ENCODE peak calls at places on chromosomes 2 and 18, in nine cellular contexts. One of them, this sample, is unnamed.

GRCh38 chr2:145168091-145168490 is 648.2 kb upstream of the ZEB2 start:
- DNase-seq in ovary: no peak
- DNase-seq in activated CD4-positive, alpha-beta T cell treated with anti-CD3 and anti-CD28 coated beads, Interleukin-2, amount 10 ng/mL, durations not matched to agents 7 days and 5 days: no peak
- DNase-seq in pons: no peak
- DNase-seq in neural progenitor cell: no peak
- DNase-seq in stimulated activated CD4-positive, alpha-beta T cell treated with anti-CD3 and anti-CD28 coated beads, Interleukin-2, amount 100 ng/mL, for 48 hours: no peak
- DNase-seq in T-helper 9 cell: no peak
- DNase-seq in Caki2: no peak
- DNase-seq in GM12878: no peak
- DNase-seq in this sample: no peak

GRCh38 chr2:48600917-48601316 is 16.7 kb upstream of the GTF2A1L start:
- DNase-seq in ovary: no peak
- DNase-seq in activated CD4-positive, alpha-beta T cell treated with anti-CD3 and anti-CD28 coated beads, Interleukin-2, amount 10 ng/mL, durations not matched to agents 7 days and 5 days: no peak
- DNase-seq in pons: peak; percentile 6
- DNase-seq in neural progenitor cell: no peak
- DNase-seq in stimulated activated CD4-positive, alpha-beta T cell treated with anti-CD3 and anti-CD28 coated beads, Interleukin-2, amount 100 ng/mL, for 48 hours: no peak
- DNase-seq in T-helper 9 cell: no peak
- DNase-seq in Caki2: no peak
- DNase-seq in GM12878: no peak
- DNase-seq in this sample: no peak

GRCh38 chr2:101205521-101205998 is 47.1 kb upstream of the CNOT11 start:
- DNase-seq in ovary: peak; percentile 55
- DNase-seq in activated CD4-positive, alpha-beta T cell treated with anti-CD3 and anti-CD28 coated beads, Interleukin-2, amount 10 ng/mL, durations not matched to agents 7 days and 5 days: peak; percentile 67
- DNase-seq in pons: peak; percentile 72
- DNase-seq in neural progenitor cell: peak; percentile 70
- DNase-seq in stimulated activated CD4-positive, alpha-beta T cell treated with anti-CD3 and anti-CD28 coated beads, Interleukin-2, amount 100 ng/mL, for 48 hours: peak; percentile 23
- DNase-seq in T-helper 9 cell: peak; percentile 13
- DNase-seq in Caki2: peak; percentile 76
- DNase-seq in GM12878: no peak
- DNase-seq in this sample: no peak

GRCh38 chr2:136651611-136652010 is 113.7 kb upstream of the THSD7B start:
- DNase-seq in ovary: no peak
- DNase-seq in activated CD4-positive, alpha-beta T cell treated with anti-CD3 and anti-CD28 coated beads, Interleukin-2, amount 10 ng/mL, durations not matched to agents 7 days and 5 days: no peak
- DNase-seq in pons: no peak
- DNase-seq in neural progenitor cell: no peak
- DNase-seq in stimulated activated CD4-positive, alpha-beta T cell treated with anti-CD3 and anti-CD28 coated beads, Interleukin-2, amount 100 ng/mL, for 48 hours: no peak
- DNase-seq in T-helper 9 cell: no peak
- DNase-seq in Caki2: no peak
- DNase-seq in GM12878: no peak
- DNase-seq in this sample: no peak

GRCh38 chr18:79779700-79780190 is 18.0 kb upstream of the KCNG2 start:
- DNase-seq in ovary: no peak
- DNase-seq in activated CD4-positive, alpha-beta T cell treated with anti-CD3 and anti-CD28 coated beads, Interleukin-2, amount 10 ng/mL, durations not matched to agents 7 days and 5 days: no peak
- DNase-seq in pons: no peak
- DNase-seq in neural progenitor cell: no peak
- DNase-seq in stimulated activated CD4-positive, alpha-beta T cell treated with anti-CD3 and anti-CD28 coated beads, Interleukin-2, amount 100 ng/mL, for 48 hours: no peak
- DNase-seq in T-helper 9 cell: no peak
- DNase-seq in Caki2: no peak
- DNase-seq in GM12878: no peak
- DNase-seq in this sample: no peak

GRCh38 chr2:86031151-86031550 is 74.5 kb downstream of the POLR1A start:
- DNase-seq in ovary: no peak
- DNase-seq in activated CD4-positive, alpha-beta T cell treated with anti-CD3 and anti-CD28 coated beads, Interleukin-2, amount 10 ng/mL, durations not matched to agents 7 days and 5 days: no peak
- DNase-seq in pons: no peak
- DNase-seq in neural progenitor cell: no peak
- DNase-seq in stimulated activated CD4-positive, alpha-beta T cell treated with anti-CD3 and anti-CD28 coated beads, Interleukin-2, amount 100 ng/mL, for 48 hours: no peak
- DNase-seq in T-helper 9 cell: no peak
- DNase-seq in Caki2: no peak
- DNase-seq in GM12878: no peak
- DNase-seq in this sample: no peak

GRCh38 chr18:38663682-38664081 is 1098.1 kb upstream of the CELF4 start:
- DNase-seq in ovary: no peak
- DNase-seq in activated CD4-positive, alpha-beta T cell treated with anti-CD3 and anti-CD28 coated beads, Interleukin-2, amount 10 ng/mL, durations not matched to agents 7 days and 5 days: no peak
- DNase-seq in pons: no peak
- DNase-seq in neural progenitor cell: no peak
- DNase-seq in stimulated activated CD4-positive, alpha-beta T cell treated with anti-CD3 and anti-CD28 coated beads, Interleukin-2, amount 100 ng/mL, for 48 hours: no peak
- DNase-seq in T-helper 9 cell: no peak
- DNase-seq in Caki2: no peak
- DNase-seq in GM12878: no peak
- DNase-seq in this sample: no peak

GRCh38 chr2:99597616-99598015 is 107.8 kb upstream of the REV1 start:
- DNase-seq in ovary: no peak
- DNase-seq in activated CD4-positive, alpha-beta T cell treated with anti-CD3 and anti-CD28 coated beads, Interleukin-2, amount 10 ng/mL, durations not matched to agents 7 days and 5 days: no peak
- DNase-seq in pons: no peak
- DNase-seq in neural progenitor cell: no peak
- DNase-seq in stimulated activated CD4-positive, alpha-beta T cell treated with anti-CD3 and anti-CD28 coated beads, Interleukin-2, amount 100 ng/mL, for 48 hours: no peak
- DNase-seq in T-helper 9 cell: no peak
- DNase-seq in Caki2: no peak
- DNase-seq in GM12878: no peak
- DNase-seq in this sample: no peak

GRCh38 chr2:232772540-232772939 is 3.8 kb downstream of the KCNJ13 start:
- DNase-seq in ovary: no peak
- DNase-seq in activated CD4-positive, alpha-beta T cell treated with anti-CD3 and anti-CD28 coated beads, Interleukin-2, amount 10 ng/mL, durations not matched to agents 7 days and 5 days: no peak
- DNase-seq in pons: no peak
- DNase-seq in neural progenitor cell: no peak
- DNase-seq in stimulated activated CD4-positive, alpha-beta T cell treated with anti-CD3 and anti-CD28 coated beads, Interleukin-2, amount 100 ng/mL, for 48 hours: no peak
- DNase-seq in T-helper 9 cell: no peak
- DNase-seq in Caki2: no peak
- DNase-seq in GM12878: peak; percentile 48
- DNase-seq in this sample: no peak

GRCh38 chr2:124254621-124255020 is 229.5 kb downstream of the CNTNAP5 start:
- DNase-seq in ovary: no peak
- DNase-seq in activated CD4-positive, alpha-beta T cell treated with anti-CD3 and anti-CD28 coated beads, Interleukin-2, amount 10 ng/mL, durations not matched to agents 7 days and 5 days: no peak
- DNase-seq in pons: no peak
- DNase-seq in neural progenitor cell: no peak
- DNase-seq in stimulated activated CD4-positive, alpha-beta T cell treated with anti-CD3 and anti-CD28 coated beads, Interleukin-2, amount 100 ng/mL, for 48 hours: no peak
- DNase-seq in T-helper 9 cell: no peak
- DNase-seq in Caki2: no peak
- DNase-seq in GM12878: no peak
- DNase-seq in this sample: no peak

GRCh38 chr2:216698895-216699294 is 3.5 kb upstream of the IGFBP5 start:
- DNase-seq in ovary: no peak
- DNase-seq in activated CD4-positive, alpha-beta T cell treated with anti-CD3 and anti-CD28 coated beads, Interleukin-2, amount 10 ng/mL, durations not matched to agents 7 days and 5 days: peak; percentile 37
- DNase-seq in pons: peak; percentile 81
- DNase-seq in neural progenitor cell: peak; percentile 82
- DNase-seq in stimulated activated CD4-positive, alpha-beta T cell treated with anti-CD3 and anti-CD28 coated beads, Interleukin-2, amount 100 ng/mL, for 48 hours: no peak
- DNase-seq in T-helper 9 cell: no peak
- DNase-seq in Caki2: peak; percentile 51
- DNase-seq in GM12878: no peak
- DNase-seq in this sample: no peak

GRCh38 chr18:136433-136832 is 21.9 kb upstream of the USP14 start:
- DNase-seq in ovary: no peak
- DNase-seq in activated CD4-positive, alpha-beta T cell treated with anti-CD3 and anti-CD28 coated beads, Interleukin-2, amount 10 ng/mL, durations not matched to agents 7 days and 5 days: peak; percentile 52
- DNase-seq in pons: no peak
- DNase-seq in neural progenitor cell: no peak
- DNase-seq in stimulated activated CD4-positive, alpha-beta T cell treated with anti-CD3 and anti-CD28 coated beads, Interleukin-2, amount 100 ng/mL, for 48 hours: peak; percentile 8
- DNase-seq in T-helper 9 cell: peak; percentile 13
- DNase-seq in Caki2: no peak
- DNase-seq in GM12878: no peak
- DNase-seq in this sample: no peak

GRCh38 chr2:239109916-239110545 is 262.1 kb downstream of the TWIST2 start:
- DNase-seq in ovary: no peak
- DNase-seq in activated CD4-positive, alpha-beta T cell treated with anti-CD3 and anti-CD28 coated beads, Interleukin-2, amount 10 ng/mL, durations not matched to agents 7 days and 5 days: no peak
- DNase-seq in pons: no peak
- DNase-seq in neural progenitor cell: no peak
- DNase-seq in stimulated activated CD4-positive, alpha-beta T cell treated with anti-CD3 and anti-CD28 coated beads, Interleukin-2, amount 100 ng/mL, for 48 hours: no peak
- DNase-seq in T-helper 9 cell: no peak
- DNase-seq in Caki2: no peak
- DNase-seq in GM12878: no peak
- DNase-seq in this sample: no peak

GRCh38 chr2:36371070-36371962 is 15.7 kb downstream of the CRIM1 start:
- DNase-seq in ovary: no peak
- DNase-seq in activated CD4-positive, alpha-beta T cell treated with anti-CD3 and anti-CD28 coated beads, Interleukin-2, amount 10 ng/mL, durations not matched to agents 7 days and 5 days: no peak
- DNase-seq in pons: no peak
- DNase-seq in neural progenitor cell: no peak
- DNase-seq in stimulated activated CD4-positive, alpha-beta T cell treated with anti-CD3 and anti-CD28 coated beads, Interleukin-2, amount 100 ng/mL, for 48 hours: no peak
- DNase-seq in T-helper 9 cell: no peak
- DNase-seq in Caki2: peak; percentile 38
- DNase-seq in GM12878: no peak
- DNase-seq in this sample: no peak

GRCh38 chr2:146108993-146109392 is 1589.1 kb upstream of the ZEB2 start:
- DNase-seq in ovary: no peak
- DNase-seq in activated CD4-positive, alpha-beta T cell treated with anti-CD3 and anti-CD28 coated beads, Interleukin-2, amount 10 ng/mL, durations not matched to agents 7 days and 5 days: no peak
- DNase-seq in pons: no peak
- DNase-seq in neural progenitor cell: no peak
- DNase-seq in stimulated activated CD4-positive, alpha-beta T cell treated with anti-CD3 and anti-CD28 coated beads, Interleukin-2, amount 100 ng/mL, for 48 hours: no peak
- DNase-seq in T-helper 9 cell: no peak
- DNase-seq in Caki2: no peak
- DNase-seq in GM12878: no peak
- DNase-seq in this sample: no peak

GRCh38 chr18:48138211-48138610 is 207.8 kb upstream of the SMAD2 start:
- DNase-seq in ovary: no peak
- DNase-seq in activated CD4-positive, alpha-beta T cell treated with anti-CD3 and anti-CD28 coated beads, Interleukin-2, amount 10 ng/mL, durations not matched to agents 7 days and 5 days: no peak
- DNase-seq in pons: no peak
- DNase-seq in neural progenitor cell: peak; percentile 41
- DNase-seq in stimulated activated CD4-positive, alpha-beta T cell treated with anti-CD3 and anti-CD28 coated beads, Interleukin-2, amount 100 ng/mL, for 48 hours: no peak
- DNase-seq in T-helper 9 cell: no peak
- DNase-seq in Caki2: no peak
- DNase-seq in GM12878: no peak
- DNase-seq in this sample: no peak

GRCh38 chr2:140711867-140712266 is 1418.9 kb downstream of the LRP1B start:
- DNase-seq in ovary: no peak
- DNase-seq in activated CD4-positive, alpha-beta T cell treated with anti-CD3 and anti-CD28 coated beads, Interleukin-2, amount 10 ng/mL, durations not matched to agents 7 days and 5 days: no peak
- DNase-seq in pons: no peak
- DNase-seq in neural progenitor cell: no peak
- DNase-seq in stimulated activated CD4-positive, alpha-beta T cell treated with anti-CD3 and anti-CD28 coated beads, Interleukin-2, amount 100 ng/mL, for 48 hours: no peak
- DNase-seq in T-helper 9 cell: no peak
- DNase-seq in Caki2: no peak
- DNase-seq in GM12878: no peak
- DNase-seq in this sample: no peak

GRCh38 chr2:11203480-11203879 is 48.2 kb downstream of the SLC66A3 start:
- DNase-seq in ovary: no peak
- DNase-seq in activated CD4-positive, alpha-beta T cell treated with anti-CD3 and anti-CD28 coated beads, Interleukin-2, amount 10 ng/mL, durations not matched to agents 7 days and 5 days: no peak
- DNase-seq in pons: no peak
- DNase-seq in neural progenitor cell: no peak
- DNase-seq in stimulated activated CD4-positive, alpha-beta T cell treated with anti-CD3 and anti-CD28 coated beads, Interleukin-2, amount 100 ng/mL, for 48 hours: no peak
- DNase-seq in T-helper 9 cell: no peak
- DNase-seq in Caki2: peak; percentile 12
- DNase-seq in GM12878: peak; percentile 2
- DNase-seq in this sample: no peak

GRCh38 chr2:145380436-145381017 is 860.6 kb upstream of the ZEB2 start:
- DNase-seq in ovary: no peak
- DNase-seq in activated CD4-positive, alpha-beta T cell treated with anti-CD3 and anti-CD28 coated beads, Interleukin-2, amount 10 ng/mL, durations not matched to agents 7 days and 5 days: no peak
- DNase-seq in pons: no peak
- DNase-seq in neural progenitor cell: no peak
- DNase-seq in stimulated activated CD4-positive, alpha-beta T cell treated with anti-CD3 and anti-CD28 coated beads, Interleukin-2, amount 100 ng/mL, for 48 hours: no peak
- DNase-seq in T-helper 9 cell: no peak
- DNase-seq in Caki2: peak; percentile 19
- DNase-seq in GM12878: no peak
- DNase-seq in this sample: no peak

GRCh38 chr2:110755494-110756078 is 23.2 kb downstream of the ACOXL start:
- DNase-seq in ovary: no peak
- DNase-seq in activated CD4-positive, alpha-beta T cell treated with anti-CD3 and anti-CD28 coated beads, Interleukin-2, amount 10 ng/mL, durations not matched to agents 7 days and 5 days: no peak
- DNase-seq in pons: no peak
- DNase-seq in neural progenitor cell: no peak
- DNase-seq in stimulated activated CD4-positive, alpha-beta T cell treated with anti-CD3 and anti-CD28 coated beads, Interleukin-2, amount 100 ng/mL, for 48 hours: no peak
- DNase-seq in T-helper 9 cell: no peak
- DNase-seq in Caki2: no peak
- DNase-seq in GM12878: no peak
- DNase-seq in this sample: no peak

GRCh38 chr2:209451209-209451822 is 27.5 kb downstream of the MAP2 start:
- DNase-seq in ovary: no peak
- DNase-seq in activated CD4-positive, alpha-beta T cell treated with anti-CD3 and anti-CD28 coated beads, Interleukin-2, amount 10 ng/mL, durations not matched to agents 7 days and 5 days: no peak
- DNase-seq in pons: no peak
- DNase-seq in neural progenitor cell: peak; percentile 4
- DNase-seq in stimulated activated CD4-positive, alpha-beta T cell treated with anti-CD3 and anti-CD28 coated beads, Interleukin-2, amount 100 ng/mL, for 48 hours: no peak
- DNase-seq in T-helper 9 cell: no peak
- DNase-seq in Caki2: no peak
- DNase-seq in GM12878: no peak
- DNase-seq in this sample: no peak

GRCh38 chr2:85804583-85804982 is 50.8 kb downstream of the ATOH8 start:
- DNase-seq in ovary: no peak
- DNase-seq in activated CD4-positive, alpha-beta T cell treated with anti-CD3 and anti-CD28 coated beads, Interleukin-2, amount 10 ng/mL, durations not matched to agents 7 days and 5 days: peak; percentile 41
- DNase-seq in pons: no peak
- DNase-seq in neural progenitor cell: peak; percentile 56
- DNase-seq in stimulated activated CD4-positive, alpha-beta T cell treated with anti-CD3 and anti-CD28 coated beads, Interleukin-2, amount 100 ng/mL, for 48 hours: no peak
- DNase-seq in T-helper 9 cell: no peak
- DNase-seq in Caki2: no peak
- DNase-seq in GM12878: no peak
- DNase-seq in this sample: no peak

GRCh38 chr2:100206731-100207255 is 64.4 kb upstream of the AFF3 start:
- DNase-seq in ovary: no peak
- DNase-seq in activated CD4-positive, alpha-beta T cell treated with anti-CD3 and anti-CD28 coated beads, Interleukin-2, amount 10 ng/mL, durations not matched to agents 7 days and 5 days: no peak
- DNase-seq in pons: no peak
- DNase-seq in neural progenitor cell: no peak
- DNase-seq in stimulated activated CD4-positive, alpha-beta T cell treated with anti-CD3 and anti-CD28 coated beads, Interleukin-2, amount 100 ng/mL, for 48 hours: no peak
- DNase-seq in T-helper 9 cell: no peak
- DNase-seq in Caki2: no peak
- DNase-seq in GM12878: no peak
- DNase-seq in this sample: no peak

GRCh38 chr2:9885036-9885684 is 41.9 kb downstream of the TAF1B start:
- DNase-seq in ovary: no peak
- DNase-seq in activated CD4-positive, alpha-beta T cell treated with anti-CD3 and anti-CD28 coated beads, Interleukin-2, amount 10 ng/mL, durations not matched to agents 7 days and 5 days: no peak
- DNase-seq in pons: no peak
- DNase-seq in neural progenitor cell: no peak
- DNase-seq in stimulated activated CD4-positive, alpha-beta T cell treated with anti-CD3 and anti-CD28 coated beads, Interleukin-2, amount 100 ng/mL, for 48 hours: no peak
- DNase-seq in T-helper 9 cell: no peak
- DNase-seq in Caki2: no peak
- DNase-seq in GM12878: no peak
- DNase-seq in this sample: no peak

GRCh38 chr18:74171910-74172606 is 23.7 kb downstream of the TIMM21 start:
- DNase-seq in ovary: no peak
- DNase-seq in activated CD4-positive, alpha-beta T cell treated with anti-CD3 and anti-CD28 coated beads, Interleukin-2, amount 10 ng/mL, durations not matched to agents 7 days and 5 days: no peak
- DNase-seq in pons: no peak
- DNase-seq in neural progenitor cell: no peak
- DNase-seq in stimulated activated CD4-positive, alpha-beta T cell treated with anti-CD3 and anti-CD28 coated beads, Interleukin-2, amount 100 ng/mL, for 48 hours: no peak
- DNase-seq in T-helper 9 cell: no peak
- DNase-seq in Caki2: no peak
- DNase-seq in GM12878: no peak
- DNase-seq in this sample: no peak

GRCh38 chr2:213806125-213806726 is 522.0 kb downstream of the SPAG16 start:
- DNase-seq in ovary: no peak
- DNase-seq in activated CD4-positive, alpha-beta T cell treated with anti-CD3 and anti-CD28 coated beads, Interleukin-2, amount 10 ng/mL, durations not matched to agents 7 days and 5 days: no peak
- DNase-seq in pons: peak; percentile 69
- DNase-seq in neural progenitor cell: peak; percentile 9
- DNase-seq in stimulated activated CD4-positive, alpha-beta T cell treated with anti-CD3 and anti-CD28 coated beads, Interleukin-2, amount 100 ng/mL, for 48 hours: no peak
- DNase-seq in T-helper 9 cell: no peak
- DNase-seq in Caki2: peak; percentile 1
- DNase-seq in GM12878: no peak
- DNase-seq in this sample: no peak

GRCh38 chr2:7861910-7862702 is 819.8 kb upstream of the ID2 start:
- DNase-seq in ovary: no peak
- DNase-seq in activated CD4-positive, alpha-beta T cell treated with anti-CD3 and anti-CD28 coated beads, Interleukin-2, amount 10 ng/mL, durations not matched to agents 7 days and 5 days: no peak
- DNase-seq in pons: no peak
- DNase-seq in neural progenitor cell: no peak
- DNase-seq in stimulated activated CD4-positive, alpha-beta T cell treated with anti-CD3 and anti-CD28 coated beads, Interleukin-2, amount 100 ng/mL, for 48 hours: no peak
- DNase-seq in T-helper 9 cell: no peak
- DNase-seq in Caki2: no peak
- DNase-seq in GM12878: no peak
- DNase-seq in this sample: no peak

GRCh38 chr2:235864746-235865535 is 303.2 kb downstream of the GBX2 start:
- DNase-seq in ovary: no peak
- DNase-seq in activated CD4-positive, alpha-beta T cell treated with anti-CD3 and anti-CD28 coated beads, Interleukin-2, amount 10 ng/mL, durations not matched to agents 7 days and 5 days: no peak
- DNase-seq in pons: no peak
- DNase-seq in neural progenitor cell: peak; percentile 55
- DNase-seq in stimulated activated CD4-positive, alpha-beta T cell treated with anti-CD3 and anti-CD28 coated beads, Interleukin-2, amount 100 ng/mL, for 48 hours: no peak
- DNase-seq in T-helper 9 cell: no peak
- DNase-seq in Caki2: no peak
- DNase-seq in GM12878: no peak
- DNase-seq in this sample: no peak

GRCh38 chr2:201901770-201902169 is 95.4 kb downstream of the CDK15 start:
- DNase-seq in ovary: no peak
- DNase-seq in activated CD4-positive, alpha-beta T cell treated with anti-CD3 and anti-CD28 coated beads, Interleukin-2, amount 10 ng/mL, durations not matched to agents 7 days and 5 days: no peak
- DNase-seq in pons: no peak
- DNase-seq in neural progenitor cell: peak; percentile 72
- DNase-seq in stimulated activated CD4-positive, alpha-beta T cell treated with anti-CD3 and anti-CD28 coated beads, Interleukin-2, amount 100 ng/mL, for 48 hours: no peak
- DNase-seq in T-helper 9 cell: no peak
- DNase-seq in Caki2: no peak
- DNase-seq in GM12878: no peak
- DNase-seq in this sample: no peak

GRCh38 chr2:129178356-129178755 is 801.1 kb upstream of the RAB6C start:
- DNase-seq in ovary: no peak
- DNase-seq in activated CD4-positive, alpha-beta T cell treated with anti-CD3 and anti-CD28 coated beads, Interleukin-2, amount 10 ng/mL, durations not matched to agents 7 days and 5 days: no peak
- DNase-seq in pons: no peak
- DNase-seq in neural progenitor cell: no peak
- DNase-seq in stimulated activated CD4-positive, alpha-beta T cell treated with anti-CD3 and anti-CD28 coated beads, Interleukin-2, amount 100 ng/mL, for 48 hours: no peak
- DNase-seq in T-helper 9 cell: no peak
- DNase-seq in Caki2: peak; percentile 5
- DNase-seq in GM12878: no peak
- DNase-seq in this sample: no peak

GRCh38 chr18:45997689-45998088 is 30.6 kb upstream of the EPG5 start:
- DNase-seq in ovary: no peak
- DNase-seq in activated CD4-positive, alpha-beta T cell treated with anti-CD3 and anti-CD28 coated beads, Interleukin-2, amount 10 ng/mL, durations not matched to agents 7 days and 5 days: peak; percentile 28
- DNase-seq in pons: no peak
- DNase-seq in neural progenitor cell: no peak
- DNase-seq in stimulated activated CD4-positive, alpha-beta T cell treated with anti-CD3 and anti-CD28 coated beads, Interleukin-2, amount 100 ng/mL, for 48 hours: peak; percentile 25
- DNase-seq in T-helper 9 cell: no peak
- DNase-seq in Caki2: no peak
- DNase-seq in GM12878: no peak
- DNase-seq in this sample: peak; percentile 3